ENCODE peak calls at places on chromosomes 7 and 10, in five cellular contexts. One of them, this sample, is unnamed.

GRCh38 chr7:66627151-66627681 is 1.5 kb upstream of the KCTD7 start:
- DNase-seq in retina: peak
- DNase-seq in cortex of kidney: no peak
- DNase-seq in HEK293T: no peak
- DNase-seq in progenitor cell of endocrine pancreas: no peak
- DNase-seq in this sample: no peak

GRCh38 chr7:683526-684205 is 42.8 kb upstream of the DNAAF5 start:
- DNase-seq in cortex of kidney: no peak
- DNase-seq in retina: no peak
- DNase-seq in HEK293T: no peak
- DNase-seq in progenitor cell of endocrine pancreas: no peak
- DNase-seq in this sample: no peak

GRCh38 chr10:113569576-113569975 is 16.7 kb downstream of the HABP2 start:
- DNase-seq in cortex of kidney: no peak
- DNase-seq in retina: no peak
- DNase-seq in HEK293T: no peak
- DNase-seq in progenitor cell of endocrine pancreas: no peak
- DNase-seq in this sample: no peak

GRCh38 chr10:5666324-5667220 is at the start of gene ASB13:
- DNase-seq in retina: peak
- DNase-seq in progenitor cell of endocrine pancreas: peak
- DNase-seq in HEK293T: peak
- DNase-seq in cortex of kidney: no peak
- DNase-seq in this sample: peak

GRCh38 chr7:84123903-84124573 is 70.6 kb downstream of the SEMA3A start:
- DNase-seq in HEK293T: no peak
- DNase-seq in progenitor cell of endocrine pancreas: no peak
- DNase-seq in cortex of kidney: no peak
- DNase-seq in retina: no peak
- DNase-seq in this sample: no peak

GRCh38 chr10:59240581-59241183 is 64.2 kb downstream of the PHYHIPL start:
- DNase-seq in progenitor cell of endocrine pancreas: no peak
- DNase-seq in retina: peak
- DNase-seq in cortex of kidney: no peak
- DNase-seq in HEK293T: peak
- DNase-seq in this sample: peak

GRCh38 chr7:119270045-119270464 is 1002.9 kb upstream of the KCND2 start:
- DNase-seq in progenitor cell of endocrine pancreas: no peak
- DNase-seq in cortex of kidney: no peak
- DNase-seq in HEK293T: peak
- DNase-seq in retina: peak
- DNase-seq in this sample: peak

GRCh38 chr7:22193361-22194016 is 163.5 kb downstream of the RAPGEF5 start:
- DNase-seq in progenitor cell of endocrine pancreas: no peak
- DNase-seq in cortex of kidney: no peak
- DNase-seq in HEK293T: no peak
- DNase-seq in retina: peak
- DNase-seq in this sample: no peak

GRCh38 chr10:112898540-112899395 is 51.3 kb upstream of the TCF7L2 start:
- DNase-seq in retina: peak
- DNase-seq in cortex of kidney: no peak
- DNase-seq in HEK293T: no peak
- DNase-seq in progenitor cell of endocrine pancreas: peak
- DNase-seq in this sample: no peak

GRCh38 chr10:12974845-12975199 is 26.7 kb downstream of the CCDC3 start:
- DNase-seq in progenitor cell of endocrine pancreas: no peak
- DNase-seq in cortex of kidney: no peak
- DNase-seq in retina: no peak
- DNase-seq in HEK293T: no peak
- DNase-seq in this sample: no peak

GRCh38 chr10:78349165-78349516 is 315.5 kb downstream of the RPS24 start:
- DNase-seq in cortex of kidney: no peak
- DNase-seq in HEK293T: no peak
- DNase-seq in progenitor cell of endocrine pancreas: no peak
- DNase-seq in retina: no peak
- DNase-seq in this sample: no peak

GRCh38 chr7:127907638-127908040 is 123.6 kb downstream of the LRRC4 start:
- DNase-seq in HEK293T: no peak
- DNase-seq in progenitor cell of endocrine pancreas: no peak
- DNase-seq in cortex of kidney: no peak
- DNase-seq in retina: no peak
- DNase-seq in this sample: no peak

GRCh38 chr10:100923580-100923979 is 10.8 kb downstream of the SLF2 start:
- DNase-seq in HEK293T: no peak
- DNase-seq in progenitor cell of endocrine pancreas: no peak
- DNase-seq in cortex of kidney: no peak
- DNase-seq in retina: no peak
- DNase-seq in this sample: no peak

GRCh38 chr7:47670738-47671137 is 88.8 kb upstream of the TNS3 start:
- DNase-seq in cortex of kidney: no peak
- DNase-seq in HEK293T: no peak
- DNase-seq in retina: no peak
- DNase-seq in progenitor cell of endocrine pancreas: no peak
- DNase-seq in this sample: no peak

GRCh38 chr7:155663942-155664341 is 19.5 kb downstream of the RBM33 start:
- DNase-seq in HEK293T: no peak
- DNase-seq in progenitor cell of endocrine pancreas: no peak
- DNase-seq in retina: no peak
- DNase-seq in cortex of kidney: no peak
- DNase-seq in this sample: no peak

GRCh38 chr7:120731276-120731675 is 126.7 kb downstream of the TSPAN12 start:
- DNase-seq in HEK293T: no peak
- DNase-seq in cortex of kidney: no peak
- DNase-seq in retina: no peak
- DNase-seq in progenitor cell of endocrine pancreas: no peak
- DNase-seq in this sample: no peak

GRCh38 chr10:32409741-32410140 is 36.2 kb upstream of the CCDC7 start:
- DNase-seq in HEK293T: no peak
- DNase-seq in cortex of kidney: no peak
- DNase-seq in progenitor cell of endocrine pancreas: no peak
- DNase-seq in retina: no peak
- DNase-seq in this sample: no peak

GRCh38 chr10:102140913-102141540 is 8.2 kb downstream of the PPRC1 start:
- DNase-seq in retina: no peak
- DNase-seq in progenitor cell of endocrine pancreas: no peak
- DNase-seq in cortex of kidney: no peak
- DNase-seq in HEK293T: no peak
- DNase-seq in this sample: no peak